ENCODE peak calls at places on chromosomes 7 and 10, in ten cellular contexts. G, K, B, I, X, R, M, T, C and F are unnamed samples.

GRCh38 chr10:94677691-94678090 is 5.8 kb upstream of the CYP2C18 start:
- DNase-seq in M (no peak), K (no peak), I (no peak), B (no peak), C (no peak), G (no peak), X (no peak), R (no peak), T (peak), F (no peak)

GRCh38 chr7:18224138-18224537 is 196.5 kb upstream of the PRPS1L1 start:
- DNase-seq in R (no peak), M (no peak), C (no peak), G (no peak), I (no peak), X (no peak), K (no peak), T (no peak), B (no peak), F (no peak)

GRCh38 chr10:113180401-113181154 is 230.5 kb downstream of the TCF7L2 start:
- DNase-seq in T (no peak), I (no peak), X (no peak), B (no peak), M (no peak), K (no peak), C (no peak), G (no peak), R (no peak), F (no peak)

GRCh38 chr7:117993377-117994003 is 120.2 kb upstream of the CTTNBP2 start:
- DNase-seq in B (peak), K (no peak), R (no peak), I (peak), T (peak), M (peak), X (no peak), G (no peak), C (peak), F (no peak)

GRCh38 chr10:79266543-79267312 is 80.5 kb upstream of the PPIF start:
- DNase-seq in K (no peak), B (no peak), G (no peak), X (no peak), I (peak), R (no peak), T (no peak), M (peak), C (peak), F (peak)

GRCh38 chr10:125085281-125085680 is 75.1 kb downstream of the CTBP2 start:
- DNase-seq in K (no peak), G (no peak), M (peak), C (no peak), X (no peak), I (no peak), B (no peak), R (no peak), T (no peak), F (no peak)

GRCh38 chr10:71093531-71093930 is 118.8 kb upstream of the UNC5B start:
- DNase-seq in G (no peak), C (no peak), T (no peak), M (no peak), X (peak), K (no peak), B (no peak), R (no peak), I (no peak), F (no peak)

GRCh38 chr7:11228515-11228914 is 254.8 kb downstream of the PHF14 start:
- DNase-seq in M (no peak), C (peak), T (no peak), K (no peak), G (no peak), R (no peak), B (peak), I (peak), X (no peak), F (no peak)

GRCh38 chr10:31604141-31604540 is 285.1 kb downstream of the ZEB1 start:
- DNase-seq in R (no peak), I (no peak), G (no peak), T (no peak), X (no peak), M (peak), B (no peak), C (peak), K (no peak), F (no peak)